ENCODE peak calls at places on chromosomes 13 and 19, in six cellular contexts. I is IMR-90, H is H1, L is neuronal stem cell, X is mesenchymal stem cell, U is mesendoderm. D is an unnamed sample.

GRCh38 chr19:36101550-36102327 is 9.2 kb upstream of the OVOL3 start:
- DNase-seq in I (no peak), H (no peak), L (no peak), X (no peak), U (no peak), D (peak)

GRCh38 chr19:39919976-39920375 is 14.5 kb downstream of the FCGBP start:
- DNase-seq in I (no peak), H (no peak), L (no peak), X (no peak), U (peak), D (peak)

GRCh38 chr13:42474954-42475353 is 99.0 kb upstream of the TNFSF11 start:
- DNase-seq in I (peak), H (no peak), L (no peak), X (peak), U (no peak), D (no peak)

GRCh38 chr19:33953023-33953422 is 156.4 kb downstream of the KCTD15 start:
- DNase-seq in I (no peak), H (peak), L (no peak), X (no peak), U (no peak), D (no peak)

GRCh38 chr19:49339364-49340068 is 4.3 kb downstream of the CD37 start:
- DNase-seq in I (peak), H (peak), L (peak), X (peak), U (peak), D (peak)

GRCh38 chr19:16645140-16645539 is 14.8 kb downstream of the SMIM7 start:
- DNase-seq in I (no peak), H (no peak), L (no peak), X (no peak), U (no peak), D (no peak)

GRCh38 chr13:30394798-30395191 is 27.5 kb upstream of the UBE2L5 start:
- DNase-seq in I (peak), H (no peak), L (no peak), X (peak), U (no peak), D (no peak)

GRCh38 chr13:101514695-101515275 is 62.3 kb downstream of the ITGBL1 start:
- DNase-seq in I (peak), H (no peak), L (peak), X (peak), U (peak), D (peak)

GRCh38 chr13:37443538-37443937 is 155.0 kb downstream of the POSTN start:
- DNase-seq in I (peak), H (no peak), L (no peak), X (peak), U (no peak), D (peak)

GRCh38 chr13:95226932-95227718 is 74.1 kb downstream of the ABCC4 start:
- DNase-seq in I (no peak), H (no peak), L (no peak), X (peak), U (no peak), D (no peak)

GRCh38 chr13:30376426-30377311 is 45.6 kb upstream of the UBE2L5 start:
- DNase-seq in I (no peak), H (no peak), L (no peak), X (no peak), U (no peak), D (no peak)

GRCh38 chr19:17311455-17312248 is 2.3 kb downstream of the DDA1 start:
- DNase-seq in I (peak), H (no peak), L (no peak), X (peak), U (peak), D (peak)

GRCh38 chr13:34321986-34322385 is 504.0 kb downstream of the RFC3 start:
- DNase-seq in I (no peak), H (no peak), L (no peak), X (no peak), U (no peak), D (no peak)

GRCh38 chr19:29487432-29487831 is 38.4 kb upstream of the VSTM2B start:
- DNase-seq in I (no peak), H (peak), L (no peak), X (no peak), U (no peak), D (no peak)

GRCh38 chr13:96003304-96003703 is 49.9 kb downstream of the UGGT2 start:
- DNase-seq in I (no peak), H (no peak), L (no peak), X (peak), U (peak), D (no peak)

GRCh38 chr19:54458648-54459281 is 4.8 kb downstream of the LENG9 start:
- DNase-seq in I (no peak), H (no peak), L (no peak), X (no peak), U (no peak), D (no peak)

GRCh38 chr19:51771369-51771768 is 10.4 kb downstream of the FPR2 start:
- DNase-seq in I (no peak), H (no peak), L (no peak), X (no peak), U (no peak), D (no peak)

GRCh38 chr19:51507209-51507608 is 5.6 kb upstream of the SIGLEC12 start:
- DNase-seq in I (no peak), H (no peak), L (no peak), X (no peak), U (no peak), D (no peak)

GRCh38 chr19:55276720-55277430 is 3.0 kb downstream of the HSPBP1 start:
- DNase-seq in I (no peak), H (no peak), L (no peak), X (no peak), U (no peak), D (no peak)

GRCh38 chr13:113654175-113654560 is 3.8 kb downstream of the ATP4B start:
- DNase-seq in I (no peak), H (no peak), L (no peak), X (no peak), U (no peak), D (no peak)

GRCh38 chr19:35022460-35022859 is 7.8 kb upstream of the SCN1B start:
- DNase-seq in I (no peak), H (no peak), L (no peak), X (no peak), U (no peak), D (no peak)

GRCh38 chr13:111213964-111214726 is 99.0 kb downstream of the ARHGEF7 start:
- DNase-seq in I (no peak), H (no peak), L (no peak), X (no peak), U (no peak), D (peak)

GRCh38 chr13:36531746-36532486 is 99.6 kb downstream of the CCNA1 start:
- DNase-seq in I (no peak), H (no peak), L (no peak), X (peak), U (no peak), D (peak)

GRCh38 chr13:100333141-100333540 is 244.2 kb downstream of the PCCA start:
- DNase-seq in I (no peak), H (no peak), L (no peak), X (no peak), U (no peak), D (no peak)

GRCh38 chr19:51739466-51740213 is 12.0 kb downstream of the FPR1 start:
- DNase-seq in I (no peak), H (no peak), L (no peak), X (no peak), U (no peak), D (no peak)

GRCh38 chr13:49858183-49858856 is 65.8 kb upstream of the KPNA3 start:
- DNase-seq in I (peak), H (no peak), L (no peak), X (peak), U (no peak), D (peak)

GRCh38 chr13:78317030-78317429 is 286.3 kb downstream of the POU4F1 start:
- DNase-seq in I (no peak), H (no peak), L (peak), X (no peak), U (peak), D (peak)

GRCh38 chr19:13117772-13118423 is at the start of gene NACC1:
- DNase-seq in I (peak), H (peak), L (peak), X (peak), U (peak), D (peak)

GRCh38 chr19:55353803-55354697 is 469 bp downstream of the COX6B2 start:
- DNase-seq in I (peak), H (peak), L (no peak), X (peak), U (peak), D (peak)

GRCh38 chr19:18063463-18063862 is 23.3 kb downstream of the IL12RB1 start:
- DNase-seq in I (no peak), H (peak), L (no peak), X (peak), U (peak), D (no peak)

GRCh38 chr19:9597027-9597426 is 12.7 kb upstream of the ZNF121 start:
- DNase-seq in I (peak), H (no peak), L (no peak), X (peak), U (no peak), D (peak)

GRCh38 chr19:33473644-33474305 is 47.8 kb downstream of the PEPD start:
- DNase-seq in I (peak), H (no peak), L (no peak), X (no peak), U (no peak), D (no peak)

GRCh38 chr13:27965740-27966640 is 3.1 kb downstream of the CDX2 start:
- DNase-seq in I (no peak), H (peak), L (no peak), X (no peak), U (peak), D (no peak)

GRCh38 chr13:24392972-24393371 is 83.6 kb downstream of the C1QTNF9 start:
- DNase-seq in I (no peak), H (no peak), L (no peak), X (no peak), U (no peak), D (no peak)

GRCh38 chr13:24396821-24397220 is 87.4 kb downstream of the C1QTNF9 start:
- DNase-seq in I (no peak), H (no peak), L (no peak), X (no peak), U (no peak), D (no peak)
- H3K4ac ChIP-seq in I (no peak), H (no peak), L (no peak), X (no peak), U (no peak), D (no peak)

DNA sequence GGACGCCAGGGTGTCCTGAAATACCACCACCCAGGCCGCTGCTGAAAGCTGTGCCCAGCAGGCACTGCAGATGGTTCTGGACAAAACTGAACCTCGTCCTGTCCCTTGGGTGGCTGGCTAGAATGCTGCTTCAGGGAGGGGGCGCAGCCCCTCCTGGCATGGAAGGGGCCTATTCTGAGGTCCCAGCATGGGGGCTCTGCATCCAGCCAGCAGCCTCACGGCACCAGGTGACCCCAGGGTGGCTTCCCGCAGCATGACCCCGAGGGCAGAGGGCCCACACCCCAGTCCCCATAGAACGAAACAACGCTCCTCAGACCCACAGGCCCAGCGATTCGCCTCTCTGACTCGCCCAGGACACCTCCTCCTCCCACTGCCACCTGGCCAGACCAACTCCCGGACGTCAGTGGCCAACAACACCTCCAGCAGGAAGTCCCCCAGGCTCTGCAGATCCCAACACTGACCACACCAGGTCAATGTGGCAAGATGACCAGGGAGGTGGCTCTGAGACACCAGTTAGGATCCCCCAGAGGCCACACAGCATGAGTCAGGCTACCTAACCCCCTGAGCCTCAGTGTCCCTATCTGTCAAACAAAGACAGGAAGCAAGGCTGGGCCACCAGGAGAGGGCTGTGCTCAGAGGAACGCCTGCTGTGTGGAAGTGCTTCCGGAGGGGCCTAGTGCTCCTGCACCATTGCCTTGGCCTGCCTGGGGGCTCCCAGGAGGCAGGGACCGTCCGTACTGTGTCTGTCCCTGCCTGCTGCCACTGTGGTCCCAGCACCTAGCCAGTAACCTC is 6.1 kb downstream of the MKNK2 start:
- DNase-seq in I (no peak), H (no peak), L (no peak), X (no peak), U (no peak), D (no peak)
- H3K9ac ChIP-seq in I (no peak), H (no peak), L (no peak), X (no peak), U (no peak), D (no peak)

GRCh38 chr13:80038371-80038770 is 302.6 kb downstream of the SPRY2 start:
- DNase-seq in I (no peak), H (no peak), L (no peak), X (peak), U (no peak), D (no peak)
- H3K4me3 ChIP-seq in I (no peak), H (no peak), L (no peak), X (no peak), U (no peak), D (no peak)

GRCh38 chr19:15614507-15615379 is at the start of gene CYP4F8:
- DNase-seq in I (no peak), H (no peak), L (no peak), X (no peak), U (no peak), D (no peak)
- H3K4ac ChIP-seq in I (no peak), H (no peak), L (no peak), X (no peak), U (no peak), D (no peak)